ENCODE peak calls at places on chromosomes 12 and 14, in five cellular contexts. One of them, this sample, is unnamed.

GRCh38 chr12:64665506-64665905 is 55.2 kb downstream of the RASSF3 start:
- DNase-seq in activated B cell treated with CpG ODN at 0.5 μM for 24 hours: no peak
- DNase-seq in uterus: no peak
- DNase-seq in AG04450: no peak
- DNase-seq in left lung: no peak
- DNase-seq in this sample: no peak

GRCh38 chr12:64931981-64932380 is 107.5 kb downstream of the TBC1D30 start:
- DNase-seq in activated B cell treated with CpG ODN at 0.5 μM for 24 hours: no peak
- DNase-seq in left lung: no peak
- DNase-seq in AG04450: no peak
- DNase-seq in uterus: no peak
- DNase-seq in this sample: no peak

GRCh38 chr14:96071561-96071960 is 32.4 kb downstream of the C14orf132 start:
- DNase-seq in AG04450: no peak
- DNase-seq in uterus: peak
- DNase-seq in left lung: no peak
- DNase-seq in activated B cell treated with CpG ODN at 0.5 μM for 24 hours: no peak
- DNase-seq in this sample: no peak

GRCh38 chr12:24931666-24932405 is 17.1 kb downstream of the BCAT1 start:
- DNase-seq in left lung: no peak
- DNase-seq in activated B cell treated with CpG ODN at 0.5 μM for 24 hours: no peak
- DNase-seq in AG04450: no peak
- DNase-seq in uterus: no peak
- DNase-seq in this sample: no peak

GRCh38 chr12:49903700-49904423 is at the start of gene FAIM2:
- DNase-seq in AG04450: peak
- DNase-seq in uterus: peak
- DNase-seq in left lung: peak
- DNase-seq in activated B cell treated with CpG ODN at 0.5 μM for 24 hours: no peak
- DNase-seq in this sample: no peak

GRCh38 chr14:30088620-30089019 is 161.0 kb upstream of the PRKD1 start:
- DNase-seq in uterus: no peak
- DNase-seq in AG04450: no peak
- DNase-seq in activated B cell treated with CpG ODN at 0.5 μM for 24 hours: no peak
- DNase-seq in left lung: no peak
- DNase-seq in this sample: no peak

GRCh38 chr14:47539065-47539464 is 136.3 kb downstream of the MDGA2 start:
- DNase-seq in activated B cell treated with CpG ODN at 0.5 μM for 24 hours: no peak
- DNase-seq in left lung: no peak
- DNase-seq in AG04450: no peak
- DNase-seq in uterus: no peak
- DNase-seq in this sample: no peak

GRCh38 chr14:61475316-61475715 is 153.9 kb downstream of the PRKCH start:
- DNase-seq in AG04450: peak
- DNase-seq in uterus: no peak
- DNase-seq in left lung: no peak
- DNase-seq in activated B cell treated with CpG ODN at 0.5 μM for 24 hours: no peak
- DNase-seq in this sample: no peak

GRCh38 chr14:54489731-54490447 is 1.1 kb upstream of the GMFB start:
- DNase-seq in uterus: no peak
- DNase-seq in AG04450: no peak
- DNase-seq in activated B cell treated with CpG ODN at 0.5 μM for 24 hours: no peak
- DNase-seq in left lung: no peak
- DNase-seq in this sample: no peak

GRCh38 chr14:57692671-57693070 is 173.2 kb downstream of the SLC35F4 start:
- DNase-seq in uterus: no peak
- DNase-seq in activated B cell treated with CpG ODN at 0.5 μM for 24 hours: no peak
- DNase-seq in AG04450: peak
- DNase-seq in left lung: no peak
- DNase-seq in this sample: peak
- TF ChIP-seq CTCF in uterus: no peak
- TF ChIP-seq CTCF in activated B cell treated with CpG ODN at 0.5 μM for 24 hours: no peak
- TF ChIP-seq CTCF in AG04450: peak
- TF ChIP-seq CTCF in left lung: no peak
- TF ChIP-seq CTCF in this sample: peak

DNA sequence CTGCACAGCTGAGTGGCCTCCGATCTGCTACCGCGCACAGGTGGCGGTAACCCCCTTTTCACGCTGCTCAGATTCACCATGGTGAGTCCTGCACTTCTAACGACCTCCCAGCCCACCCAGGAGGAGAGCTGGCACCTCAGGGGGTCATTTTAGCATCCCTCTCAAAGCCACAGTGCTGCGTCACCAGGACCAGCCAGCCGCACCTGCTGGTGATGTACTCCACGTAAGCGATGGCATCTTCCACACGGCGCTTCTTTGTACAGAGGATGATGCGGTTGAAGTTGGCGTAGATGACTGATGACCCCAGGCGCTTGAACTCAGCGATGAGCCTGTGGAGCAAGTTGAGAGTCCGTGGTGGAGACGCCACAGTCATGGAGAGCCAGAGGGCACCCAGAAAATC is 19.2 kb downstream of the P2RX2 start:
- DNase-seq in activated B cell treated with CpG ODN at 0.5 μM for 24 hours: no peak
- DNase-seq in uterus: no peak
- DNase-seq in AG04450: no peak
- DNase-seq in left lung: no peak
- DNase-seq in this sample: no peak
- TF ChIP-seq CTCF in activated B cell treated with CpG ODN at 0.5 μM for 24 hours: no peak
- TF ChIP-seq CTCF in uterus: no peak
- TF ChIP-seq CTCF in AG04450: no peak
- TF ChIP-seq CTCF in left lung: no peak
- TF ChIP-seq CTCF in this sample: no peak

GRCh38 chr14:63323148-63323547 is 4.4 kb upstream of the GPHB5 start:
- DNase-seq in AG04450: no peak
- DNase-seq in activated B cell treated with CpG ODN at 0.5 μM for 24 hours: no peak
- DNase-seq in uterus: no peak
- DNase-seq in left lung: no peak
- DNase-seq in this sample: no peak
- TF ChIP-seq CTCF in AG04450: no peak
- TF ChIP-seq CTCF in activated B cell treated with CpG ODN at 0.5 μM for 24 hours: no peak
- TF ChIP-seq CTCF in uterus: no peak
- TF ChIP-seq CTCF in left lung: no peak
- TF ChIP-seq CTCF in this sample: no peak

DNA sequence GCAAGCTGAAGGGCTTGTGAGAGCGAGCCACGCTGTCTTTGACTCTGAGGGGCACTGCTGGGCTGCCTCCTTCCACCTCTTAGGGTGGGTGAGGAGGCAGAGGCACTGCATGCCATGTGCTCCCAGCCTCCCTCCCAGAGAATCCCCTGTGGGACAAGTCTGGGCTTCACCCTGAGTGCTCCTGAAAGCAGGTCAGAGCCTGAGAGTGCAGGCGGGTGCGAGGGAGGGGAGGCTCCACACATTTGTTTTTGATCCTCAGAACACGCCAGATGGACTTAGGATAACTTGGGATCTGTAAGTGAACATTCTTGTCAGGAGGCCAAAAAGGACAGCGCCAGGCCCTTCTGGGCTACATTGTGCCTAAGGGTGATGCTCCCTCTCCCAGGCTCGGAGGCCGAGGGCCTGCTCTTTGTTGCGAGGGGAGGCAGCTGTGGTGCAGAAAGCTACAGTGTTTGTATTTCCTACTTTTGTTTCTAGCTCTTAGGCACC is 155.4 kb downstream of the TMX1 start:
- DNase-seq in activated B cell treated with CpG ODN at 0.5 μM for 24 hours: no peak
- DNase-seq in AG04450: peak
- DNase-seq in uterus: peak
- DNase-seq in left lung: peak
- DNase-seq in this sample: peak
- TF ChIP-seq CTCF in activated B cell treated with CpG ODN at 0.5 μM for 24 hours: no peak
- TF ChIP-seq CTCF in AG04450: no peak
- TF ChIP-seq CTCF in uterus: no peak
- TF ChIP-seq CTCF in left lung: no peak
- TF ChIP-seq CTCF in this sample: peak

This sample was measured in HFF-Myc.